ENCODE peak calls at places on chromosomes 3 and 15, in eight cellular contexts. K is cardiac muscle cell; V is A549; X is CD8-positive, alpha-beta memory T cell; H is SJSA1; G is GM23338; C is RWPE1; O is right atrium auricular region. W is an unnamed sample.

GRCh38 chr3:138082085-138082991 is 33.1 kb downstream of the DZIP1L start:
- DNase-seq in C (peak), O (peak), G (no peak), V (peak), H (peak), K (no peak), X (no peak), W (peak)

GRCh38 chr3:122774564-122774963 is 19.1 kb downstream of the HSPBAP1 start:
- DNase-seq in V (peak), O (no peak), C (no peak), X (no peak), H (no peak), G (peak), K (no peak), W (no peak)

GRCh38 chr3:123392368-123392767 is 56.5 kb downstream of the ADCY5 start:
- DNase-seq in C (no peak), V (no peak), X (no peak), H (no peak), G (no peak), O (no peak), K (no peak), W (no peak)

GRCh38 chr3:4897765-4898453 is 81.3 kb upstream of the BHLHE40 start:
- DNase-seq in G (no peak), C (no peak), H (no peak), V (no peak), O (no peak), X (no peak), K (no peak), W (no peak)

GRCh38 chr15:42062284-42062806 is 32.0 kb downstream of the PLA2G4D start:
- DNase-seq in G (no peak), C (no peak), O (no peak), H (no peak), K (no peak), X (no peak), V (no peak), W (no peak)

GRCh38 chr15:42094512-42094963 is at the start of gene PLA2G4D:
- DNase-seq in K (no peak), C (no peak), X (no peak), H (no peak), V (no peak), O (peak), G (no peak), W (no peak)

GRCh38 chr3:15214758-15215157 is 8.7 kb downstream of the CAPN7 start:
- DNase-seq in X (no peak), C (no peak), G (no peak), H (no peak), V (no peak), O (no peak), K (no peak), W (no peak)

GRCh38 chr3:155846119-155846518 is 8.1 kb downstream of the SLC33A1 start:
- DNase-seq in V (no peak), X (no peak), O (no peak), C (no peak), G (no peak), H (no peak), K (no peak), W (no peak)

GRCh38 chr3:12279591-12280326 is 9.1 kb upstream of the PPARG start:
- DNase-seq in X (no peak), H (no peak), O (no peak), K (no peak), V (no peak), C (no peak), G (no peak), W (no peak)

GRCh38 chr3:43363621-43364266 is 77.4 kb downstream of the SNRK start:
- DNase-seq in G (no peak), O (no peak), H (no peak), K (no peak), V (no peak), X (no peak), C (no peak), W (no peak)

GRCh38 chr3:9291991-9292390 is 42.5 kb upstream of the SRGAP3 start:
- DNase-seq in K (no peak), V (no peak), O (no peak), H (no peak), X (no peak), G (peak), C (no peak), W (no peak)

GRCh38 chr3:186964071-186964470 is 33.7 kb downstream of the ST6GAL1 start:
- DNase-seq in H (no peak), X (no peak), C (no peak), G (no peak), O (no peak), K (no peak), V (no peak), W (no peak)

GRCh38 chr3:53287413-53287734 is 31.6 kb upstream of the TKT start:
- DNase-seq in O (no peak), C (no peak), V (no peak), K (no peak), H (no peak), G (no peak), X (no peak), W (no peak)

GRCh38 chr3:154151969-154152368 is 30.8 kb downstream of the ARHGEF26 start:
- DNase-seq in O (no peak), C (no peak), V (no peak), H (peak), K (no peak), X (no peak), G (no peak), W (no peak)

GRCh38 chr3:5285439-5285838 is 97.9 kb downstream of the EDEM1 start:
- DNase-seq in G (no peak), X (no peak), H (no peak), V (no peak), O (no peak), C (no peak), K (no peak), W (no peak)

GRCh38 chr15:86611392-86612040 is 531.8 kb downstream of the AGBL1 start:
- DNase-seq in O (no peak), K (no peak), V (peak), X (peak), G (peak), C (peak), H (no peak), W (peak)

GRCh38 chr3:132641837-132642538 is 17.6 kb downstream of the ACAD11 start:
- DNase-seq in X (no peak), C (peak), G (peak), K (peak), H (no peak), O (no peak), V (peak), W (peak)

GRCh38 chr3:10437272-10437994 is 68.0 kb downstream of the ATP2B2 start:
- DNase-seq in C (no peak), X (peak), K (no peak), G (no peak), H (peak), V (no peak), O (no peak), W (peak)

GRCh38 chr3:98343647-98344507 is 9.8 kb upstream of the OR5K4 start:
- DNase-seq in X (no peak), G (peak), O (no peak), V (peak), C (peak), K (peak), H (no peak), W (peak)

GRCh38 chr15:78004919-78005634 is 72.4 kb downstream of the TBC1D2B start:
- DNase-seq in K (no peak), X (no peak), H (no peak), C (no peak), G (no peak), O (peak), V (peak), W (no peak)

GRCh38 chr3:14959358-14959943 is 12.1 kb downstream of the NR2C2 start:
- DNase-seq in K (no peak), C (no peak), G (no peak), V (no peak), X (no peak), O (no peak), H (no peak), W (no peak)

GRCh38 chr15:41474436-41474835 is 19.2 kb upstream of the ITPKA start:
- DNase-seq in C (no peak), X (no peak), V (no peak), G (no peak), H (no peak), O (no peak), K (no peak), W (peak)

GRCh38 chr3:194930439-194931204 is 244.9 kb downstream of the FAM43A start:
- DNase-seq in K (peak), H (peak), X (no peak), O (peak), G (peak), C (peak), V (no peak), W (no peak)

GRCh38 chr15:33461671-33462070 is 150.9 kb downstream of the RYR3 start:
- DNase-seq in O (no peak), H (no peak), C (no peak), X (no peak), V (no peak), G (no peak), K (no peak), W (no peak)

GRCh38 chr3:62597481-62597880 is 224.1 kb upstream of the FEZF2 start:
- DNase-seq in C (no peak), O (no peak), X (no peak), G (no peak), K (no peak), V (no peak), H (no peak), W (no peak)

GRCh38 chr3:30673425-30674341 is 67.3 kb downstream of the TGFBR2 start:
- DNase-seq in K (no peak), C (no peak), H (no peak), G (no peak), X (no peak), V (no peak), O (no peak), W (no peak)

GRCh38 chr3:30671527-30672286 is 65.3 kb downstream of the TGFBR2 start:
- DNase-seq in K (no peak), G (no peak), O (no peak), V (no peak), H (no peak), C (no peak), X (no peak), W (no peak)

GRCh38 chr3:30672287-30672735 is 65.9 kb downstream of the TGFBR2 start:
- DNase-seq in C (no peak), H (no peak), G (no peak), O (no peak), V (no peak), K (no peak), X (no peak), W (no peak)

GRCh38 chr3:30675006-30675405 is 68.6 kb downstream of the TGFBR2 start:
- DNase-seq in X (no peak), V (no peak), O (no peak), C (no peak), K (no peak), H (no peak), G (no peak), W (no peak)

DNA sequence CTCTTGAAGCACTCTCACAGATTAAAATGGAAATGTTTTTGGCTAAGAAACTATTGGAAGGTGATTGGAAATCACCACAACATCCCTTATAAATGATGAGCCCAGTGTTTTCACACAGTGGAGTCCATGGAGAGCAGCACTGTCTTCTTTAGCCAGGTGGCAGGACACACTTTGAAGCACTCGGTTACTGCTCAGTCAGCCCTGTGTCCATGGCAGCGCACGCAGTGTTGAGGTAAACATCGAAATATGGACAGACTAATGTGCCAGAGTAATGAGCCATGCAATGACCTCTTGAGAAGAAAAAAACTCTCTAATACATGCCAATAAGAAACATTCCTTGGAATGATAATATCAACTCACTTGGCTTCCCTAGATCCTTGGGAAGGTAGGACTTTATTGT is 66.6 kb downstream of the TGFBR2 start:
- DNase-seq in V (no peak), C (no peak), O (peak), X (no peak), G (no peak), K (no peak), H (no peak), W (no peak)
- H3K27ac ChIP-seq in V (no peak), C (no peak), O (peak), X (no peak), G (no peak), K (no peak), H (no peak), W (no peak)

GRCh38 chr15:59338414-59338813 is 34.3 kb downstream of the MYO1E start:
- DNase-seq in H (no peak), X (no peak), O (no peak), C (no peak), V (no peak), K (no peak), G (no peak), W (no peak)

GRCh38 chr15:59344311-59344710 is 28.4 kb downstream of the MYO1E start:
- DNase-seq in K (no peak), C (no peak), X (no peak), H (no peak), O (no peak), G (no peak), V (no peak), W (no peak)

GRCh38 chr15:59339252-59339672 is 33.4 kb downstream of the MYO1E start:
- DNase-seq in H (no peak), O (no peak), C (peak), G (no peak), X (no peak), V (peak), K (no peak), W (no peak)

GRCh38 chr15:59345326-59345725 is 27.3 kb downstream of the MYO1E start:
- DNase-seq in G (no peak), X (no peak), O (no peak), V (no peak), C (no peak), H (no peak), K (no peak), W (no peak)

GRCh38 chr15:59340325-59340724 is 32.3 kb downstream of the MYO1E start:
- DNase-seq in V (no peak), K (no peak), O (no peak), G (no peak), X (no peak), C (no peak), H (no peak), W (no peak)
- H3K27ac ChIP-seq in V (no peak), K (no peak), O (no peak), G (no peak), X (no peak), C (peak), H (no peak), W (no peak)

DNA sequence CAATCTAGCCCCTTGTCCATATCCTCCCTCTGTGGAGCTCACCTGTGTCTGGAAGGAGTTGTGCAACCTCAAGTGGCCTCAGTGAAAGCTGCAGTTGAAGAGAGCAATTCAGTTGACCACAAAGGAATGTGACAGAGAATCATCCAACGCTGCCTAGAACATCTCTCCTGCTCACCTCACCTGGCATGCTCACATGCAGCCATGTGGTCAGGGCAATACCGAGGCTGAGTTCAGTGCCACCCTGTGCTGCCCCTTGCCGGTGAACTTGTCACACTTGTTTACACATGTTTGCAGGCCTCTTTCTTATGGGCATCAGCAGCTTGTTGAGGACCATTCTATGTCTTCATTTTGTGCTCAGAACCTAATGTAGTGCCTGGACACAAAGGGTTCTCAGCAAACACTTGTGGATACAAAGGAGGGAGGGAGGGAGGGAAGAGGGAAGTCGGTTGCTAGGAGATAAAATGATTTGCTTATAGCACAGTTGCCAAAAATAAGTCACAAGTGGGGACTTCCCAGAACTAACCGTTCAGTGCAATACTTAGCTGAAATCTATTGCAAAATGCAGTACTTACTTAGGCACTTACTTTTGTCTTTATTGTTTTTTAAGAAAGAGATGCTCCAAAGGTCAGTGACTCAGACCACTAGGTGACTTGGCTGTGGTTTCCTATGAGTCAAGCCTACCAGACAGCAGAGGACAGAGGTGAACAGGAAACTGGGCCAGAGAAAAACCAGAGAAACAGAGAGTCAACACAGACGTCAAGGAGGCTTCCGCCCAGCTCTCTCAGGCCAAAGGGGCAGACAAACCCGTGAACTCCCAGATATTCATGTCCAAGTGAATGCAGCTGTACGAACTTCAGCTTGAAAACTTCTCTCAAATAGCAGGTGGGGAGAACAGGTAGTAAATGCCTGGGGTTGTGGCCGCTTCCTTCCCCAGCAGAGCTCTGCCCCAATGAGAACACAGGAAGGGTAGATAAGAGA is 227.8 kb upstream of the CTNNB1 start:
- DNase-seq in C (peak), V (peak), K (peak), X (no peak), O (peak), G (no peak), H (peak), W (peak)
- H3K27ac ChIP-seq in C (peak), V (peak), K (peak), X (no peak), O (peak), G (no peak), H (peak), W (peak)

DNA sequence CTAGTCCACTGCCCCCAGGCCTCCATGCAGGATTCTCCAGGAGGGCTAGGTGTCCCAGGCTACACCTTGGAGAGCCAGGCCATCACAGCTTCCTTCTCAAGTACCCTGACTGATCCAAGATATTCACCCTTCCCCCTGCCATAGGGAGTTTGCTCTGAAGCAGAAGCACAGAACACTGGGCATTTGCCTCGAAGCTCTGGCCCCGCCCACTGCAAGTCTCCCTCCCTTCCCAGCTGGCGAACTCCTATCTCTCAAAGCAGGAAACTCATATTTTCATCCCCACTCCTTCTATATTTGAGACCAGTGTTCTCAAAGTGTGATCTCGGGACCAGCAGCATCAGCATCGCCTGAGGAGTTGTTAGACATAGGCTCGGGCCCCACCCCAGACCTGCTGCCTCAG is 185.7 kb upstream of the UBE2E1 start:
- DNase-seq in V (no peak), G (peak), X (no peak), C (no peak), O (no peak), H (no peak), K (no peak), W (peak)
- H3K27ac ChIP-seq in V (no peak), G (no peak), X (no peak), C (peak), O (no peak), H (no peak), K (no peak), W (no peak)

DNA sequence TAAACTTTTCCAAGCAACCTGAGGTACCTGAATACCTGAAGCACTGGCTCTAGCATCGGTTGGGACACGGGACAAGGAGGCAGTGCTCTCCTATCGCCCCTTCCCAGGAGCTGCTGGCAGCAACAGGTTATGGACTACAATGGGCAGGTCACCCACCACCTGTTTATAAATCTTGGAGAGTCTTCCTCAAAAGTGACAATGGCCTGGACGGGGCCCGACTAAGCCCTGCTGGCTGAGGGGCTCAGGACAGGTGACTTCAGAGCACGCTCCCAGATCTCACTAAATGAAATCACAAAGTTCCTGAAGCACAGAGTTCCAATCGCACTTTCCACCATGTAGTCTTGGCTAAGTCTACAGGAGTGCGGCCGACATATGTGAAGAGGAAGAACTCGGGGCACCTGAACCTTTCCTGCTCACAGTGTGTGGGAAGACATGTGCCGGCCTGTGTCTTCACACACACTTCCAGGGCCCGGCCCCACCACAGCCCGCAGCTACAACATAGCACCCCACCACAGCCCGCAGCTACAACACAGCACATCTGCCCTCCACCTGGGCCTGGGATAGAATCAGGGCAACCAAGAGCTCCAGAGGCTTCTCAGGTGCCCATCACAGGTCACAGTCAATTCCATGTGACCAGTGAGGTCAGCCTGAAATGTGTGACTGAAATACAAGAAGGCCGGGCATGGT is 12.9 kb downstream of the CYFIP1 start:
- DNase-seq in K (no peak), O (no peak), V (no peak), G (no peak), C (no peak), X (no peak), H (no peak), W (no peak)
- H3K27ac ChIP-seq in K (no peak), O (peak), V (no peak), G (peak), C (peak), X (no peak), H (no peak), W (no peak)